ENCODE peak calls at places on chromosomes 2 and 18, in eight cellular contexts. C, S, L, T, Y, Z, P and D are unnamed samples.

GRCh38 chr2:30782124-30782523 is 25.1 kb downstream of the CAPN13 start:
- DNase-seq in Y (no peak), Z (no peak), T (no peak), L (no peak), C (no peak), S (no peak), P (no peak), D (no peak)

GRCh38 chr2:222891890-222892289 is 31.1 kb downstream of the ACSL3 start:
- DNase-seq in T (no peak), Z (no peak), Y (peak), L (peak), S (no peak), C (no peak), P (no peak), D (no peak)

GRCh38 chr2:190378883-190379237 is 29.3 kb upstream of the MFSD6 start:
- DNase-seq in S (no peak), C (no peak), T (no peak), P (no peak), L (no peak), Y (no peak), Z (no peak), D (no peak)

GRCh38 chr18:79680100-79680879 is 687 bp downstream of the CTDP1 start:
- DNase-seq in T (no peak), C (no peak), S (no peak), Y (peak), L (peak), Z (no peak), P (no peak), D (peak)

GRCh38 chr2:41965886-41966285 is 81.9 kb upstream of the PKDCC start:
- DNase-seq in P (peak), C (no peak), S (no peak), Z (no peak), T (peak), Y (peak), L (peak), D (no peak)

GRCh38 chr2:550860-551259 is 126.3 kb downstream of the TMEM18 start:
- DNase-seq in P (no peak), C (no peak), Z (no peak), T (no peak), Y (no peak), S (no peak), L (no peak), D (no peak)

GRCh38 chr18:3211236-3211992 is 8.4 kb downstream of the MYOM1 start:
- DNase-seq in S (no peak), T (no peak), Z (no peak), L (peak), Y (peak), P (no peak), C (no peak), D (no peak)

GRCh38 chr2:126886201-126886905 is 12.3 kb upstream of the TEX51 start:
- DNase-seq in S (no peak), Y (peak), P (peak), T (no peak), L (peak), C (no peak), Z (peak), D (peak)

GRCh38 chr2:1770566-1771380 is 26.5 kb upstream of the PXDN start:
- DNase-seq in L (no peak), S (no peak), C (no peak), P (no peak), Y (no peak), Z (no peak), T (no peak), D (peak)

GRCh38 chr18:72541871-72542690 is 2.1 kb downstream of the CBLN2 start:
- DNase-seq in Z (no peak), Y (no peak), P (no peak), S (no peak), C (no peak), L (no peak), T (no peak), D (no peak)

GRCh38 chr2:7572460-7572859 is 655.2 kb downstream of the RNF144A start:
- DNase-seq in P (no peak), L (no peak), T (no peak), Y (no peak), S (no peak), C (no peak), Z (no peak), D (no peak)

GRCh38 chr2:112216158-112216557 is 38.7 kb downstream of the ZC3H8 start:
- DNase-seq in P (no peak), Y (peak), C (no peak), L (peak), Z (no peak), S (no peak), T (no peak), D (no peak)

GRCh38 chr2:15776992-15777702 is 163.2 kb upstream of the MYCN start:
- DNase-seq in S (no peak), L (no peak), P (no peak), C (no peak), Y (no peak), T (no peak), Z (no peak), D (no peak)